ENCODE peak calls at places on chromosomes 13 and 19, in six cellular contexts. One of them, this sample, is unnamed.

GRCh38 chr13:51628059-51628852 is 44.0 kb downstream of the WDFY2 start:
- DNase-seq in testis: no peak
- DNase-seq in right lobe of liver: no peak
- DNase-seq in prostate gland: no peak
- DNase-seq in A549: no peak
- DNase-seq in suprapubic skin: no peak
- DNase-seq in this sample: no peak

GRCh38 chr19:49057636-49058234 is at the start of gene CGB7:
- DNase-seq in testis: peak; percentile 70
- DNase-seq in right lobe of liver: peak; percentile 77
- DNase-seq in prostate gland: peak; percentile 74
- DNase-seq in A549: peak; percentile 77
- DNase-seq in suprapubic skin: no peak
- DNase-seq in this sample: peak; percentile 81

GRCh38 chr19:1747285-1748114 is 5.8 kb upstream of the ONECUT3 start:
- DNase-seq in testis: no peak
- DNase-seq in right lobe of liver: no peak
- DNase-seq in prostate gland: no peak
- DNase-seq in A549: peak; percentile 83
- DNase-seq in suprapubic skin: no peak
- DNase-seq in this sample: no peak

GRCh38 chr13:104984296-104984818 is 1551.1 kb downstream of the EFNB2 start:
- DNase-seq in testis: peak; percentile 18
- DNase-seq in right lobe of liver: no peak
- DNase-seq in prostate gland: no peak
- DNase-seq in A549: no peak
- DNase-seq in suprapubic skin: no peak
- DNase-seq in this sample: peak; percentile 17

GRCh38 chr19:14798760-14799159 is 20.4 kb upstream of the ADGRE2 start:
- DNase-seq in testis: peak; percentile 58
- DNase-seq in right lobe of liver: no peak
- DNase-seq in prostate gland: no peak
- DNase-seq in A549: no peak
- DNase-seq in suprapubic skin: no peak
- DNase-seq in this sample: no peak

GRCh38 chr19:2461751-2462634 is 5.2 kb upstream of the LMNB2 start:
- DNase-seq in testis: peak; percentile 60
- DNase-seq in right lobe of liver: peak; percentile 64
- DNase-seq in prostate gland: no peak
- DNase-seq in A549: no peak
- DNase-seq in suprapubic skin: no peak
- DNase-seq in this sample: peak; percentile 57

GRCh38 chr13:44932171-44932849 is 57.0 kb downstream of the NUFIP1 start:
- DNase-seq in testis: no peak
- DNase-seq in right lobe of liver: no peak
- DNase-seq in prostate gland: no peak
- DNase-seq in A549: no peak
- DNase-seq in suprapubic skin: peak; percentile 31
- DNase-seq in this sample: no peak

GRCh38 chr19:13748169-13748884 is 16.0 kb upstream of the MRI1 start:
- DNase-seq in testis: no peak
- DNase-seq in right lobe of liver: no peak
- DNase-seq in prostate gland: no peak
- DNase-seq in A549: peak; percentile 18
- DNase-seq in suprapubic skin: no peak
- DNase-seq in this sample: no peak

GRCh38 chr19:48683349-48683748 is 10.5 kb upstream of the NTN5 start:
- DNase-seq in testis: peak; percentile 84
- DNase-seq in right lobe of liver: no peak
- DNase-seq in prostate gland: no peak
- DNase-seq in A549: no peak
- DNase-seq in suprapubic skin: no peak
- DNase-seq in this sample: no peak

GRCh38 chr13:31556376-31556775 is 182.9 kb upstream of the RXFP2 start:
- DNase-seq in testis: no peak
- DNase-seq in right lobe of liver: no peak
- DNase-seq in prostate gland: no peak
- DNase-seq in A549: no peak
- DNase-seq in suprapubic skin: no peak
- DNase-seq in this sample: no peak

GRCh38 chr13:39942901-39943273 is 287.4 kb downstream of the COG6 start:
- DNase-seq in testis: peak; percentile 79
- DNase-seq in right lobe of liver: peak; percentile 73
- DNase-seq in prostate gland: peak; percentile 59
- DNase-seq in A549: peak; percentile 58
- DNase-seq in suprapubic skin: peak; percentile 87
- DNase-seq in this sample: peak; percentile 86

GRCh38 chr13:55439450-55439849 is 1701.3 kb upstream of the PRR20A start:
- DNase-seq in testis: no peak
- DNase-seq in right lobe of liver: no peak
- DNase-seq in prostate gland: no peak
- DNase-seq in A549: no peak
- DNase-seq in suprapubic skin: no peak
- DNase-seq in this sample: no peak

GRCh38 chr19:55681131-55682087 is 6.4 kb downstream of the EPN1 start:
- DNase-seq in testis: peak; percentile 63
- DNase-seq in right lobe of liver: no peak
- DNase-seq in prostate gland: no peak
- DNase-seq in A549: no peak
- DNase-seq in suprapubic skin: no peak
- DNase-seq in this sample: no peak

GRCh38 chr13:105929486-105929885 is 606.0 kb downstream of the EFNB2 start:
- DNase-seq in testis: no peak
- DNase-seq in right lobe of liver: no peak
- DNase-seq in prostate gland: no peak
- DNase-seq in A549: no peak
- DNase-seq in suprapubic skin: no peak
- DNase-seq in this sample: no peak

GRCh38 chr19:19134687-19135158 is 3.6 kb downstream of the TMEM161A start:
- DNase-seq in testis: peak; percentile 67
- DNase-seq in right lobe of liver: no peak
- DNase-seq in prostate gland: no peak
- DNase-seq in A549: no peak
- DNase-seq in suprapubic skin: no peak
- DNase-seq in this sample: no peak

GRCh38 chr19:14248578-14249011 is 42.6 kb upstream of the ADGRL1 start:
- DNase-seq in testis: peak; percentile 67
- DNase-seq in right lobe of liver: peak; percentile 19
- DNase-seq in prostate gland: peak; percentile 4
- DNase-seq in A549: no peak
- DNase-seq in suprapubic skin: no peak
- DNase-seq in this sample: peak; percentile 49

GRCh38 chr19:48633148-48634035 is 3.8 kb downstream of the DBP start:
- DNase-seq in testis: no peak
- DNase-seq in right lobe of liver: no peak
- DNase-seq in prostate gland: no peak
- DNase-seq in A549: no peak
- DNase-seq in suprapubic skin: no peak
- DNase-seq in this sample: peak; percentile 88

GRCh38 chr19:1490311-1491113 is at the start of gene PCSK4:
- DNase-seq in testis: peak; percentile 99
- DNase-seq in right lobe of liver: peak; percentile 98
- DNase-seq in prostate gland: peak; percentile 99
- DNase-seq in A549: peak; percentile 85
- DNase-seq in suprapubic skin: peak; percentile 100
- DNase-seq in this sample: peak; percentile 98

GRCh38 chr13:28529836-28530235 is 34.9 kb upstream of the FLT1 start:
- DNase-seq in testis: no peak
- DNase-seq in right lobe of liver: no peak
- DNase-seq in prostate gland: no peak
- DNase-seq in A549: no peak
- DNase-seq in suprapubic skin: no peak
- DNase-seq in this sample: no peak

GRCh38 chr13:112779856-112780604 is 90.2 kb downstream of the ATP11A start:
- DNase-seq in testis: no peak
- DNase-seq in right lobe of liver: no peak
- DNase-seq in prostate gland: no peak
- DNase-seq in A549: no peak
- DNase-seq in suprapubic skin: no peak
- DNase-seq in this sample: no peak

GRCh38 chr13:107753286-107753685 is 462.1 kb downstream of the LIG4 start:
- DNase-seq in testis: no peak
- DNase-seq in right lobe of liver: no peak
- DNase-seq in prostate gland: no peak
- DNase-seq in A549: no peak
- DNase-seq in suprapubic skin: no peak
- DNase-seq in this sample: no peak

GRCh38 chr19:3253270-3253669 is 28.8 kb downstream of the CELF5 start:
- DNase-seq in testis: no peak
- DNase-seq in right lobe of liver: no peak
- DNase-seq in prostate gland: no peak
- DNase-seq in A549: no peak
- DNase-seq in suprapubic skin: no peak
- DNase-seq in this sample: no peak

GRCh38 chr13:73168226-73168992 is 109.6 kb downstream of the KLF5 start:
- DNase-seq in testis: no peak
- DNase-seq in right lobe of liver: no peak
- DNase-seq in prostate gland: no peak
- DNase-seq in A549: no peak
- DNase-seq in suprapubic skin: no peak
- DNase-seq in this sample: no peak

GRCh38 chr13:34863360-34864135 is 78.5 kb upstream of the NBEA start:
- DNase-seq in testis: no peak
- DNase-seq in right lobe of liver: no peak
- DNase-seq in prostate gland: no peak
- DNase-seq in A549: peak; percentile 48
- DNase-seq in suprapubic skin: no peak
- DNase-seq in this sample: no peak

GRCh38 chr19:7982651-7983099 is 22.8 kb downstream of the ELAVL1 start:
- DNase-seq in testis: no peak
- DNase-seq in right lobe of liver: peak; percentile 17
- DNase-seq in prostate gland: no peak
- DNase-seq in A549: no peak
- DNase-seq in suprapubic skin: no peak
- DNase-seq in this sample: no peak

GRCh38 chr19:21149877-21150276 is 8.0 kb downstream of the ZNF431 start:
- DNase-seq in testis: no peak
- DNase-seq in right lobe of liver: no peak
- DNase-seq in prostate gland: no peak
- DNase-seq in A549: no peak
- DNase-seq in suprapubic skin: no peak
- DNase-seq in this sample: no peak

GRCh38 chr19:54473071-54473941 is at the start of gene CDC42EP5:
- DNase-seq in testis: peak; percentile 73
- DNase-seq in right lobe of liver: no peak
- DNase-seq in prostate gland: peak; percentile 55
- DNase-seq in A549: no peak
- DNase-seq in suprapubic skin: peak; percentile 86
- DNase-seq in this sample: no peak

GRCh38 chr19:21947775-21948174 is 63.0 kb downstream of the ZNF208 start:
- DNase-seq in testis: no peak
- DNase-seq in right lobe of liver: no peak
- DNase-seq in prostate gland: no peak
- DNase-seq in A549: no peak
- DNase-seq in suprapubic skin: no peak
- DNase-seq in this sample: no peak

GRCh38 chr13:90445179-90445578 is 902.3 kb upstream of the MIR17HG start:
- DNase-seq in testis: no peak
- DNase-seq in right lobe of liver: no peak
- DNase-seq in prostate gland: no peak
- DNase-seq in A549: peak; percentile 18
- DNase-seq in suprapubic skin: no peak
- DNase-seq in this sample: no peak

DNA sequence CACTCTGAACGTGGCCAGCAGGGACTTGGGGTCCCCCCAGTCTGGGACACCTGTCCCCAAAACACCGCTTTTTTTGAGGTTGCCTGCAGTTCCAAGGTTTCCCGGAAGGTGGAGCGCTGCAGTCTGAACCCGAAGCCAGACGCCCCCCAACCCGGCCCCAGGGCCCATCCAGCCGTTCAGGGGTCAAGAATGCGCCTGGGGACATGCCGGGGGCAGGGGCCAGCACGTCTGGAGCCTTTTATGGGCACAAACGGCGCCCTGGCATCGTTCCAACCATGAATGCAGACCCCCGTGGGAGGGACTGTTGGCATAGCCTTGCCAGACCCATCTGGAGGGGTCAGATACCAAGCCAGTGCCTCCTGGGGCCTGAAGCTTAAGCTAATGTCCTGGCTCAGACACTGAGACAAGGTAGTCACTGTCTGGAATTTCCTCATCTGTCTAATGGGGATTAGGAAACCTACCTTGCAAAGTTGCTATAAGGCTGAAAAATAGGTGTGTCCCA is 6.9 kb downstream of the S1PR5 start:
- DNase-seq in testis: no peak
- DNase-seq in right lobe of liver: no peak
- DNase-seq in prostate gland: no peak
- DNase-seq in A549: peak; percentile 28
- DNase-seq in suprapubic skin: no peak
- DNase-seq in this sample: no peak
- H3K27ac ChIP-seq in testis: no peak overlapping the region
- H3K27ac ChIP-seq in right lobe of liver: no peak overlapping the region
- H3K27ac ChIP-seq in prostate gland: no peak overlapping the region
- H3K27ac ChIP-seq in A549: peak overlapping the region; percentile 77
- H3K27ac ChIP-seq in suprapubic skin: no peak overlapping the region
- H3K27ac ChIP-seq in this sample: no peak overlapping the region

GRCh38 chr19:50820549-50821247 is 2.9 kb downstream of the KLK1 start:
- DNase-seq in testis: no peak
- DNase-seq in right lobe of liver: no peak
- DNase-seq in prostate gland: no peak
- DNase-seq in A549: no peak
- DNase-seq in suprapubic skin: no peak
- DNase-seq in this sample: peak; percentile 82
- H3K4me1 ChIP-seq in testis: no peaks in the 10 kb centered on the region
- H3K4me1 ChIP-seq in right lobe of liver: no peaks in the 10 kb centered on the region
- H3K4me1 ChIP-seq in prostate gland: no peaks in the 10 kb centered on the region
- H3K4me1 ChIP-seq in A549: peaks cover 13% of the 10 kb centered on the region
- H3K4me1 ChIP-seq in suprapubic skin: peaks cover 44% of the 10 kb centered on the region
- H3K4me1 ChIP-seq in this sample: peaks cover 3% of the 10 kb centered on the region

GRCh38 chr19:11155373-11156120 is at the start of gene SPC24:
- DNase-seq in testis: peak; percentile 98
- DNase-seq in right lobe of liver: peak; percentile 93
- DNase-seq in prostate gland: peak; percentile 94
- DNase-seq in A549: peak; percentile 98
- DNase-seq in suprapubic skin: peak; percentile 96
- DNase-seq in this sample: peak; percentile 92
- TF ChIP-seq POLR2A in testis: no peak
- TF ChIP-seq POLR2A in right lobe of liver: no peak
- TF ChIP-seq POLR2A in prostate gland: no peak
- TF ChIP-seq POLR2A in A549: peak; percentile 37
- TF ChIP-seq POLR2A in suprapubic skin: no peak
- TF ChIP-seq POLR2A in this sample: no peak

DNA sequence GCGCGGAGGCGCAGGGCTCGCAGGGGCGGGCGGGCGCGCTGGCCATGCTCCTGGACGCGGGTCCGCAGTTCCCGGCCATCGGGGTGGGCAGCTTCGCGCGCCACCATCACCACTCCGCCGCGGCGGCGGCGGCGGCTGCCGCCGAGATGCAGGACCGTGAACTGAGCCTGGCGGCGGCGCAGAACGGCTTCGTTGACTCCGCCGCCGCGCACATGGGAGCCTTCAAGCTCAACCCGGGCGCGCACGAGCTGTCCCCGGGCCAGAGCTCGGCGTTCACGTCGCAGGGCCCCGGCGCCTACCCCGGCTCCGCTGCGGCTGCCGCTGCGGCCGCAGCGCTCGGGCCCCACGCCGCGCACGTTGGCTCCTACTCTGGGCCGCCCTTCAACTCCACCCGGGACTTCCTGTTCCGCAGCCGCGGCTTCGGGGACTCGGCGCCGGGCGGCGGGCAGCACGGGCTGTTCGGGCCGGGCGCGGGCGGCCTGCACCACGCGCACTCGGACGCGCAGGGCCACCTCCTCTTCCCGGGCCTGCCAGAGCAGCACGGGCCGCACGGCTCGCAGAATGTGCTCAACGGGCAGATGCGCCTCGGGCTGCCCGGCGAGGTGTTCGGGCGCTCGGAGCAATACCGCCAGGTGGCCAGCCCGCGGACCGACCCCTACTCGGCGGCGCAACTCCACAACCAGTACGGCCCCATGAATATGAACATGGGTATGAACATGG is 597 bp downstream of the ZIC2 start:
- DNase-seq in testis: no peak
- DNase-seq in right lobe of liver: no peak
- DNase-seq in prostate gland: no peak
- DNase-seq in A549: no peak
- DNase-seq in suprapubic skin: peak; percentile 70
- DNase-seq in this sample: no peak
- H3K27ac ChIP-seq in testis: no peak overlapping the region
- H3K27ac ChIP-seq in right lobe of liver: no peak overlapping the region
- H3K27ac ChIP-seq in prostate gland: no peak overlapping the region
- H3K27ac ChIP-seq in A549: peak overlapping the region; percentile 97
- H3K27ac ChIP-seq in suprapubic skin: no peak overlapping the region
- H3K27ac ChIP-seq in this sample: no peak overlapping the region